ENCODE peak calls at places on chromosome 14, in eight cellular contexts. One of them, this sample, is unnamed.

GRCh38 chr14:77714926-77715325 is 7.0 kb downstream of the SLIRP start:
- DNase-seq in suprapubic skin: no peak
- DNase-seq in tibial nerve: no peak
- DNase-seq in CD8-positive, alpha-beta T cell: no peak
- DNase-seq in keratinocyte: no peak
- DNase-seq in fibroblast of the aortic adventitia: no peak
- DNase-seq in AG04449: no peak
- DNase-seq in fibroblast of lung: no peak
- DNase-seq in this sample: no peak

GRCh38 chr14:77979666-77980351 is 179.9 kb downstream of the ADCK1 start:
- DNase-seq in suprapubic skin: no peak
- DNase-seq in tibial nerve: no peak
- DNase-seq in CD8-positive, alpha-beta T cell: no peak
- DNase-seq in keratinocyte: no peak
- DNase-seq in fibroblast of the aortic adventitia: no peak
- DNase-seq in AG04449: no peak
- DNase-seq in fibroblast of lung: no peak
- DNase-seq in this sample: peak

GRCh38 chr14:66709292-66709691 is 201.3 kb downstream of the GPHN start:
- DNase-seq in suprapubic skin: no peak
- DNase-seq in tibial nerve: no peak
- DNase-seq in CD8-positive, alpha-beta T cell: no peak
- DNase-seq in keratinocyte: no peak
- DNase-seq in fibroblast of the aortic adventitia: peak
- DNase-seq in AG04449: no peak
- DNase-seq in fibroblast of lung: peak
- DNase-seq in this sample: peak

GRCh38 chr14:55532645-55533309 is 47.2 kb upstream of the KTN1 start:
- DNase-seq in suprapubic skin: no peak
- DNase-seq in tibial nerve: no peak
- DNase-seq in CD8-positive, alpha-beta T cell: no peak
- DNase-seq in keratinocyte: no peak
- DNase-seq in fibroblast of the aortic adventitia: no peak
- DNase-seq in AG04449: no peak
- DNase-seq in fibroblast of lung: no peak
- DNase-seq in this sample: no peak

GRCh38 chr14:20415723-20416622 is 2.7 kb upstream of the TEP1 start:
- DNase-seq in suprapubic skin: no peak
- DNase-seq in tibial nerve: peak
- DNase-seq in CD8-positive, alpha-beta T cell: no peak
- DNase-seq in keratinocyte: no peak
- DNase-seq in fibroblast of the aortic adventitia: peak
- DNase-seq in AG04449: no peak
- DNase-seq in fibroblast of lung: peak
- DNase-seq in this sample: peak

GRCh38 chr14:34930591-34931069 is 52.2 kb upstream of the SRP54 start:
- DNase-seq in suprapubic skin: no peak
- DNase-seq in tibial nerve: no peak
- DNase-seq in CD8-positive, alpha-beta T cell: peak
- DNase-seq in keratinocyte: no peak
- DNase-seq in fibroblast of the aortic adventitia: no peak
- DNase-seq in AG04449: no peak
- DNase-seq in fibroblast of lung: no peak
- DNase-seq in this sample: no peak

GRCh38 chr14:33617154-33617553 is 333.7 kb downstream of the EGLN3 start:
- DNase-seq in suprapubic skin: no peak
- DNase-seq in tibial nerve: no peak
- DNase-seq in CD8-positive, alpha-beta T cell: no peak
- DNase-seq in keratinocyte: peak
- DNase-seq in fibroblast of the aortic adventitia: peak
- DNase-seq in AG04449: peak
- DNase-seq in fibroblast of lung: peak
- DNase-seq in this sample: peak

GRCh38 chr14:65560340-65561027 is 148.0 kb downstream of the FUT8 start:
- DNase-seq in suprapubic skin: no peak
- DNase-seq in tibial nerve: no peak
- DNase-seq in CD8-positive, alpha-beta T cell: no peak
- DNase-seq in keratinocyte: no peak
- DNase-seq in fibroblast of the aortic adventitia: peak
- DNase-seq in AG04449: no peak
- DNase-seq in fibroblast of lung: no peak
- DNase-seq in this sample: no peak

GRCh38 chr14:65080954-65081747 is 21.2 kb downstream of the MAX start:
- DNase-seq in suprapubic skin: no peak
- DNase-seq in tibial nerve: no peak
- DNase-seq in CD8-positive, alpha-beta T cell: no peak
- DNase-seq in keratinocyte: no peak
- DNase-seq in fibroblast of the aortic adventitia: peak
- DNase-seq in AG04449: no peak
- DNase-seq in fibroblast of lung: no peak
- DNase-seq in this sample: no peak

GRCh38 chr14:101101456-101102056 is 198.0 kb upstream of the RTL1 start:
- DNase-seq in suprapubic skin: peak
- DNase-seq in tibial nerve: no peak
- DNase-seq in CD8-positive, alpha-beta T cell: peak
- DNase-seq in keratinocyte: no peak
- DNase-seq in fibroblast of the aortic adventitia: peak
- DNase-seq in AG04449: no peak
- DNase-seq in fibroblast of lung: no peak
- DNase-seq in this sample: no peak

GRCh38 chr14:39034481-39035296 is 68.3 kb downstream of the SEC23A start:
- DNase-seq in suprapubic skin: no peak
- DNase-seq in tibial nerve: no peak
- DNase-seq in CD8-positive, alpha-beta T cell: no peak
- DNase-seq in keratinocyte: no peak
- DNase-seq in fibroblast of the aortic adventitia: no peak
- DNase-seq in AG04449: no peak
- DNase-seq in fibroblast of lung: peak
- DNase-seq in this sample: no peak

GRCh38 chr14:23617539-23617938 is 18.6 kb upstream of the DHRS2 start:
- DNase-seq in suprapubic skin: no peak
- DNase-seq in tibial nerve: no peak
- DNase-seq in CD8-positive, alpha-beta T cell: no peak
- DNase-seq in keratinocyte: no peak
- DNase-seq in fibroblast of the aortic adventitia: no peak
- DNase-seq in AG04449: no peak
- DNase-seq in fibroblast of lung: no peak
- DNase-seq in this sample: no peak

GRCh38 chr14:23613242-23614070 is 22.7 kb upstream of the DHRS2 start:
- DNase-seq in suprapubic skin: no peak
- DNase-seq in tibial nerve: no peak
- DNase-seq in CD8-positive, alpha-beta T cell: no peak
- DNase-seq in keratinocyte: no peak
- DNase-seq in fibroblast of the aortic adventitia: no peak
- DNase-seq in AG04449: no peak
- DNase-seq in fibroblast of lung: no peak
- DNase-seq in this sample: no peak

GRCh38 chr14:23612802-23613201 is 23.4 kb upstream of the DHRS2 start:
- DNase-seq in suprapubic skin: no peak
- DNase-seq in tibial nerve: no peak
- DNase-seq in CD8-positive, alpha-beta T cell: no peak
- DNase-seq in keratinocyte: no peak
- DNase-seq in fibroblast of the aortic adventitia: no peak
- DNase-seq in AG04449: no peak
- DNase-seq in fibroblast of lung: no peak
- DNase-seq in this sample: no peak

GRCh38 chr14:23612354-23612732 is 23.8 kb upstream of the DHRS2 start:
- DNase-seq in suprapubic skin: no peak
- DNase-seq in tibial nerve: no peak
- DNase-seq in CD8-positive, alpha-beta T cell: no peak
- DNase-seq in keratinocyte: no peak
- DNase-seq in fibroblast of the aortic adventitia: no peak
- DNase-seq in AG04449: no peak
- DNase-seq in fibroblast of lung: no peak
- DNase-seq in this sample: no peak

DNA sequence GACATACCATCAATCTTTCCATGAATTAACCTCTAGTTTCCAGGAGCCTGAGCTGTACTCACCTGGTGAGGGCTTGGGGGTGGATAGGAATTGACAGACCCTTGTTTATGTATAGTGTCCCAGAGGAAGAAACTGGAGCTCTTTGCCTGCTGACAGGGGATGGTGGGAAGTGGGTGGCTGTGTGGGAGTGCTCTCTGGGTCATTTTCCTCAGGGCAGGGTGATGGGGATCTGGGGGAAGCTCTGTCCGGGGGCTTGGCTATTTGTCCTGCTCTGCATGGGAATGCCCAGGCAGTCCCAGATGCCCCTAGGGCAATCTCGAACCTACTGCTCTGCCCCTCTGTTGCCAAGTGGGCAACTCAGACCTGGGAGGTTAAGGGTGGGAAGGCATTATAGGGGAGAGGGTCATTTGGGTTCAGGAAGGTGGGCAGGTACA is 21.8 kb upstream of the DHRS2 start:
- DNase-seq in suprapubic skin: no peak
- DNase-seq in tibial nerve: no peak
- DNase-seq in CD8-positive, alpha-beta T cell: no peak
- DNase-seq in keratinocyte: no peak
- DNase-seq in fibroblast of the aortic adventitia: no peak
- DNase-seq in AG04449: no peak
- DNase-seq in fibroblast of lung: no peak
- DNase-seq in this sample: no peak
- TF ChIP-seq CTCF in suprapubic skin: no peak
- TF ChIP-seq CTCF in tibial nerve: no peak
- TF ChIP-seq CTCF in CD8-positive, alpha-beta T cell: no peak
- TF ChIP-seq CTCF in keratinocyte: no peak
- TF ChIP-seq CTCF in fibroblast of the aortic adventitia: no peak
- TF ChIP-seq CTCF in AG04449: no peak
- TF ChIP-seq CTCF in fibroblast of lung: no peak
- TF ChIP-seq CTCF in this sample: no peak

DNA sequence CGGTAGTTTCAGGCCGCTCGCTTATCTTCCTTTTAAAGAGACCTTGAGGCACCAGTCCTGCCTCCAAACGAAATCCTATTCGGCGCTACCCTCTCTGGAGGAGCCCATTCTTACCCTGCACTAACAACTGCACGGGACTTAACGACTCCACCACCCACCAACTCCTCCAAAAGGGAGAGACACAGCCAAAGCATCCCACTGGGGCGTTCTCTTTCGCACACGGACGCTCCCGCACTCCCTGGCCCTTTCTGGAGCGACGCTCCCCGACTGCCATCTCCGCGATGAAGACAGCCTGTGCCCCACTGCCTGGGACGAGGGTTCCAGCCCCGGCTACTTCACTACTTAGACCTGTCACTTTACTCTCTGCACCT is 648 bp downstream of the GALC start:
- DNase-seq in suprapubic skin: no peak
- DNase-seq in tibial nerve: no peak
- DNase-seq in CD8-positive, alpha-beta T cell: no peak
- DNase-seq in keratinocyte: no peak
- DNase-seq in fibroblast of the aortic adventitia: peak
- DNase-seq in AG04449: no peak
- DNase-seq in fibroblast of lung: peak
- DNase-seq in this sample: no peak
- H3K4me3 ChIP-seq in suprapubic skin: peak
- H3K4me3 ChIP-seq in tibial nerve: peak
- H3K4me3 ChIP-seq in CD8-positive, alpha-beta T cell: peak
- H3K4me3 ChIP-seq in keratinocyte: peak
- H3K4me3 ChIP-seq in fibroblast of the aortic adventitia: peak
- H3K4me3 ChIP-seq in AG04449: peak
- H3K4me3 ChIP-seq in fibroblast of lung: peak
- H3K4me3 ChIP-seq in this sample: peak

GRCh38 chr14:23377873-23378563 is 1.2 kb downstream of the CMTM5 start:
- DNase-seq in suprapubic skin: no peak
- DNase-seq in tibial nerve: no peak
- DNase-seq in CD8-positive, alpha-beta T cell: no peak
- DNase-seq in keratinocyte: no peak
- DNase-seq in fibroblast of the aortic adventitia: no peak
- DNase-seq in AG04449: no peak
- DNase-seq in fibroblast of lung: no peak
- DNase-seq in this sample: no peak

GRCh38 chr14:23378612-23379220 is 1.9 kb downstream of the CMTM5 start:
- DNase-seq in suprapubic skin: no peak
- DNase-seq in tibial nerve: no peak
- DNase-seq in CD8-positive, alpha-beta T cell: no peak
- DNase-seq in keratinocyte: no peak
- DNase-seq in fibroblast of the aortic adventitia: no peak
- DNase-seq in AG04449: no peak
- DNase-seq in fibroblast of lung: no peak
- DNase-seq in this sample: no peak

GRCh38 chr14:23375527-23376251 is 1.2 kb upstream of the CMTM5 start:
- DNase-seq in suprapubic skin: no peak
- DNase-seq in tibial nerve: no peak
- DNase-seq in CD8-positive, alpha-beta T cell: no peak
- DNase-seq in keratinocyte: no peak
- DNase-seq in fibroblast of the aortic adventitia: no peak
- DNase-seq in AG04449: no peak
- DNase-seq in fibroblast of lung: no peak
- DNase-seq in this sample: no peak

GRCh38 chr14:23377201-23377550 is 330 bp downstream of the CMTM5 start:
- DNase-seq in suprapubic skin: no peak
- DNase-seq in tibial nerve: no peak
- DNase-seq in CD8-positive, alpha-beta T cell: no peak
- DNase-seq in keratinocyte: no peak
- DNase-seq in fibroblast of the aortic adventitia: no peak
- DNase-seq in AG04449: no peak
- DNase-seq in fibroblast of lung: no peak
- DNase-seq in this sample: no peak

DNA sequence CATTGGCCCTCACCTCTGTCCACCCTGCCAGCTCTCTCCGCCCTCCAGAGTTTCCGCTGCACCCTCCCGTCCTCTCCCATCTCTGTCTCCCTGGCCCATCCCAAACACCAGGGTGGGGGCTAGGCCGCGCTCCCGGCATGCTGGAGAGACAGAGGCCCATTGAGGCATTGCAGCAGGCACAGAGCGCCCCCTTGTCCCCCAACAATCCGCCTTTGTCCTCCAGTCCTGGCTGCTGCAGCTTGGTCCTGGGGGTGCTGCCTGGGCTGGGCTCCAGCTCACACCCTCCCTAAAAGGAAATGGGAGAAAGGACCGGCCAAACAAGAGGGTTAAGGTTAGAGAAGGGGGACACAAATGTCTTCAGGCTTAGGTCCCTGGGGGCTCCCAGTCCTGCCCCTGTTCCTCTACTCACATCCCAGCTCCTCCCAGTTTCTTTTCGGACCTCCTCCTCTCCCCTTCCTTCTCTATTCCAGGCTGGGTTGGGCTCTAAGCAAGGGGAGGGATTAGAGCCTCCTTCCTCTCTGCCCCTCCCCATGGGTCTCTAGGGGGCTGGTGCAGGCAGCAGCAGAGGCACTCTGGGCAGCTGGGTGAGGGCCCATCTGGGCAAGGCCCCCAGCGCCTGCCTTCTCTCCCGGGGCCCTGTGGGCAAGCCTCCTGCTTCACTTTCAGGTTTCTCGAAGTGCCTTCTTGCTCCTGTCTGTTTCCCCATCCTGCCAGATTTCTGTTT is at the start of gene CMTM5:
- DNase-seq in suprapubic skin: no peak
- DNase-seq in tibial nerve: peak
- DNase-seq in CD8-positive, alpha-beta T cell: no peak
- DNase-seq in keratinocyte: no peak
- DNase-seq in fibroblast of the aortic adventitia: no peak
- DNase-seq in AG04449: no peak
- DNase-seq in fibroblast of lung: no peak
- DNase-seq in this sample: no peak
- TF ChIP-seq CTCF in suprapubic skin: no peak
- TF ChIP-seq CTCF in tibial nerve: no peak
- TF ChIP-seq CTCF in CD8-positive, alpha-beta T cell: no peak
- TF ChIP-seq CTCF in keratinocyte: no peak
- TF ChIP-seq CTCF in fibroblast of the aortic adventitia: no peak
- TF ChIP-seq CTCF in AG04449: no peak
- TF ChIP-seq CTCF in fibroblast of lung: no peak
- TF ChIP-seq CTCF in this sample: no peak

DNA sequence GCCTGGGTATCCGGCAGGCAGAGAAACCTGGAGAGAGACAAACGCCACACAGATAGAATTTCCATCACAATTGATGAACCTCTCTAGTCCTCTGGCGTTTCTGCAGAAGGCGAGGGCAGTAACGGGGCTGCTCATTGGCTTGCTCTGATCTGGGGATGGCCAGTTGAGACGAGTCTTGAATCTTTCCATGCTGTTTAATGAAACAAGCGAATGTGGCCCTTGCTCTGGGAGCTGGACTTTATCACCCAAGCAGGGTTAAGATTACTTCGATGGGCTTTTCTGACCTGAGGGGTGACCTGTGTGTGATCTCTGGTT is 42.4 kb upstream of the CLMN start:
- DNase-seq in suprapubic skin: no peak
- DNase-seq in tibial nerve: no peak
- DNase-seq in CD8-positive, alpha-beta T cell: no peak
- DNase-seq in keratinocyte: no peak
- DNase-seq in fibroblast of the aortic adventitia: no peak
- DNase-seq in AG04449: no peak
- DNase-seq in fibroblast of lung: no peak
- DNase-seq in this sample: no peak
- H3K4me3 ChIP-seq in suprapubic skin: no peak
- H3K4me3 ChIP-seq in tibial nerve: no peak
- H3K4me3 ChIP-seq in CD8-positive, alpha-beta T cell: no peak
- H3K4me3 ChIP-seq in keratinocyte: peak
- H3K4me3 ChIP-seq in fibroblast of the aortic adventitia: no peak
- H3K4me3 ChIP-seq in AG04449: no peak
- H3K4me3 ChIP-seq in fibroblast of lung: no peak
- H3K4me3 ChIP-seq in this sample: no peak